ENCODE peak calls at places on chromosomes 7 and 10, in four cellular contexts. B, S, L and H are unnamed samples.

GRCh38 chr7:111741811-111742240 is 179.5 kb upstream of the IMMP2L start:
- DNase-seq in B (peak), L (no peak), S (peak), H (no peak)

GRCh38 chr10:28343987-28344895 is 41.4 kb upstream of the MPP7 start:
- DNase-seq in L (no peak), S (no peak), B (no peak), H (no peak)

GRCh38 chr10:72254891-72255568 is 18.7 kb upstream of the DDIT4 start:
- DNase-seq in L (peak), B (peak), S (peak), H (peak)

GRCh38 chr10:81920213-81920829 is 45.3 kb downstream of the NRG3 start:
- DNase-seq in B (no peak), S (no peak), L (no peak), H (no peak)

GRCh38 chr7:93160410-93160809 is 12.2 kb upstream of the SAMD9L start:
- DNase-seq in S (no peak), L (no peak), B (no peak), H (no peak)

GRCh38 chr7:111873963-111874693 is 311.8 kb upstream of the IMMP2L start:
- DNase-seq in S (no peak), B (no peak), L (no peak), H (no peak)

GRCh38 chr7:124413029-124413428 is 352.6 kb downstream of the GPR37 start:
- DNase-seq in B (no peak), S (no peak), L (no peak), H (no peak)

GRCh38 chr7:127799535-127800305 is 147.7 kb downstream of the SND1 start:
- DNase-seq in S (no peak), L (no peak), B (no peak), H (no peak)

GRCh38 chr7:157612664-157613561 is 276.1 kb downstream of the DNAJB6 start:
- DNase-seq in L (peak), S (peak), B (peak), H (no peak)

GRCh38 chr7:111954474-111955311 is 251.5 kb downstream of the DOCK4 start:
- DNase-seq in B (no peak), L (no peak), S (no peak), H (no peak)

GRCh38 chr10:1163204-1163660 is 107.0 kb downstream of the WDR37 start:
- DNase-seq in B (no peak), S (no peak), L (no peak), H (no peak)

GRCh38 chr7:45185028-45185863 is 27.7 kb downstream of the RAMP3 start:
- DNase-seq in S (no peak), B (no peak), L (no peak), H (no peak)

GRCh38 chr7:23742051-23742450 is 32.0 kb downstream of the STK31 start:
- DNase-seq in S (no peak), L (no peak), B (no peak), H (no peak)

GRCh38 chr7:66283003-66283920 is 78.1 kb downstream of the TPST1 start:
- DNase-seq in S (peak), L (no peak), B (no peak), H (no peak)

GRCh38 chr7:88278881-88279280 is 27.8 kb downstream of the STEAP4 start:
- DNase-seq in S (peak), L (no peak), B (no peak), H (no peak)

GRCh38 chr7:117777335-117778150 is 95.7 kb downstream of the CTTNBP2 start:
- DNase-seq in S (peak), B (no peak), L (no peak), H (no peak)

GRCh38 chr10:132684164-132684891 is 101.6 kb downstream of the NKX6-2 start:
- DNase-seq in B (no peak), L (peak), S (peak), H (peak)

GRCh38 chr7:116583653-116584052 is 58.8 kb downstream of the CAV1 start:
- DNase-seq in L (no peak), S (no peak), B (no peak), H (no peak)

GRCh38 chr7:132451161-132451560 is 125.1 kb downstream of the PLXNA4 start:
- DNase-seq in B (no peak), L (no peak), S (no peak), H (no peak)

GRCh38 chr7:39624202-39624807 is 933 bp downstream of the RALA start:
- DNase-seq in B (peak), S (no peak), L (no peak), H (no peak)

GRCh38 chr7:123629281-123629680 is 26.4 kb upstream of the LMOD2 start:
- DNase-seq in B (no peak), S (no peak), L (no peak), H (no peak)

GRCh38 chr7:960269-960871 is 5.9 kb upstream of the ADAP1 start:
- DNase-seq in L (no peak), S (no peak), B (no peak), H (no peak)

GRCh38 chr7:34900891-34901493 is 136.3 kb downstream of the DPY19L1 start:
- DNase-seq in L (no peak), S (no peak), B (no peak), H (no peak)

GRCh38 chr10:117805191-117805590 is 241.6 kb downstream of the RAB11FIP2 start:
- DNase-seq in S (no peak), L (no peak), B (no peak), H (peak)

GRCh38 chr7:81245353-81245752 is 326.5 kb upstream of the SEMA3C start:
- DNase-seq in S (no peak), L (no peak), B (no peak), H (no peak)

GRCh38 chr10:1488970-1489548 is 248.3 kb downstream of the ADARB2 start:
- DNase-seq in B (no peak), L (no peak), S (no peak), H (no peak)

GRCh38 chr10:132375795-132376297 is 21.2 kb upstream of the PWWP2B start:
- DNase-seq in B (no peak), S (no peak), L (no peak), H (no peak)

GRCh38 chr7:18467011-18467410 is 28.5 kb upstream of the HDAC9 start:
- DNase-seq in S (no peak), L (no peak), B (no peak), H (no peak)

GRCh38 chr10:80205478-80206276 is at the start of gene ANXA11:
- DNase-seq in L (peak), B (peak), S (peak), H (peak)

GRCh38 chr10:80207768-80208385 is 2.5 kb upstream of the ANXA11 start:
- DNase-seq in B (peak), L (no peak), S (no peak), H (no peak)

GRCh38 chr10:80204801-80205477 is 398 bp downstream of the ANXA11 start:
- DNase-seq in B (peak), S (peak), L (peak), H (no peak)

GRCh38 chr10:80204193-80204714 is 1.1 kb downstream of the ANXA11 start:
- DNase-seq in B (peak), S (peak), L (peak), H (no peak)

GRCh38 chr10:80206277-80206655 is 929 bp upstream of the ANXA11 start:
- DNase-seq in L (no peak), S (no peak), B (no peak), H (no peak)
- H3K4me3 ChIP-seq in L (peak), S (no peak), B (no peak), H (no peak)

DNA sequence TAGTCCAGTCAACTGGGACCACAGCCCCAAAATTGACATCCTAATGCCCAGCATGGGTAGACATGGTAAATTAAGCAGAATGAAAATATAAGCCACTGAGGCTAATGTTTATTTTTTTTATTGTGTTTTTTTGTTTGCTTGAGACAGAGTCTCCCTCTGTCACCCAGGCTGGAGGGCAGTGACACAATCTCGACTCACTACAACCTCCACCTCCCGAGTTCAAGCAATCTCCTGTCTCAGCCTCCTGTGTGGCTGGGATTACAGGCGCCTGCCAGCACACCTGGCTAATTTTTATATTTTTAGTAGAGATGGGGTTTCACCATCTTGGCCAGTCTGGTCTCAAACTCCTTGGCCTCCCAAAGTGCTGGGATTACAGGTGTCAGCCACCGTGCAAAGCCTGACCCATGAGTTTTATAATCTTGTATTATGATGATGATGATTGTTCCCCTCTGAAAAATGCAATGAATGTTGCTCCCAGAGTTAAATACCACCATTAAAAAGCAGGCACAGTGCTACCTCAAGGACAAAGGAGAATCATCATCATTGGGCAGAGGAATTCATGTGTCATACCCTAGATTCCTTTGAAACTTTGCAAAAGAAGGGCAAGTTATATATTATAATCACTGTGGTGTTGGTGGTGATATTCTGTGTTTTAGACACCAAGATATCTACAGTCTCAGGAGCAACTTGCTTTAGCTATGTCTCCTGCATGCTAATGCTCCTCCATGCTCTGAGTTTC is 227.9 kb downstream of the PARD3 start:
- DNase-seq in B (no peak), L (no peak), S (no peak), H (no peak)
- TF ChIP-seq CTCF in B (no peak), L (no peak), S (no peak), H (no peak)

GRCh38 chr7:129821476-129821875 is 131.3 kb downstream of the UBE2H start:
- DNase-seq in B (no peak), S (no peak), L (no peak), H (no peak)

GRCh38 chr7:129827467-129827990 is 125.2 kb downstream of the UBE2H start:
- DNase-seq in L (no peak), B (no peak), S (no peak), H (peak)

GRCh38 chr7:129825554-129826267 is 127.0 kb downstream of the UBE2H start:
- DNase-seq in L (peak), S (peak), B (peak), H (peak)

GRCh38 chr7:129825005-129825553 is 127.7 kb downstream of the UBE2H start:
- DNase-seq in L (peak), S (peak), B (peak), H (no peak)

GRCh38 chr7:129824291-129825004 is 128.3 kb downstream of the UBE2H start:
- DNase-seq in B (no peak), S (no peak), L (no peak), H (no peak)
- H3K4me3 ChIP-seq in B (peak), S (peak), L (peak), H (no peak)

GRCh38 chr10:78852447-78852846 is 216.3 kb upstream of the ZMIZ1 start:
- DNase-seq in S (no peak), B (no peak), L (no peak), H (no peak)

GRCh38 chr10:78853864-78854263 is 214.9 kb upstream of the ZMIZ1 start:
- DNase-seq in B (no peak), S (no peak), L (no peak), H (no peak)

GRCh38 chr10:78851652-78852051 is 217.1 kb upstream of the ZMIZ1 start:
- DNase-seq in L (no peak), S (no peak), B (no peak), H (peak)

GRCh38 chr10:78850611-78851010 is 218.2 kb upstream of the ZMIZ1 start:
- DNase-seq in L (no peak), B (no peak), S (no peak), H (peak)

DNA sequence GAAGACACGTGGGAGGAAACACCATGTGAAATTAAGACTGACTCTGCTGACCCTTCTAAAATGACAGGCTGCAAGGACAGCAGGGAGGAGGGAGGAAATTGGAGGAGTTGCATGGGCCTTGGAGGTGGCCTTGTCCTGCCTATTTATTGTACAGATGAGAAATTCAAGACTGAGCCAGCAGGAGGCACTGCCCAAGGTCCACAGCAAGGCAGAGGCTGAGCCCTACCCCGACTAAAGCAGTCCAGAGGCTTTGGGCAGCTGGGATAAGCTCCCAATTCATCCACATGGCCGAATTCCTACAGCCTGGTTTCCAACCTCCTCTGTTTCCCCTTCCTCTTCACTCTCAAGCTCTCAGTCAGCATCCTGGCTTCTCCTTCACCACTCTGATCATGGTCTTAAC is 215.9 kb upstream of the ZMIZ1 start:
- DNase-seq in B (peak), S (no peak), L (no peak), H (peak)
- TF ChIP-seq CTCF in B (peak), S (no peak), L (no peak), H (no peak)

DNA sequence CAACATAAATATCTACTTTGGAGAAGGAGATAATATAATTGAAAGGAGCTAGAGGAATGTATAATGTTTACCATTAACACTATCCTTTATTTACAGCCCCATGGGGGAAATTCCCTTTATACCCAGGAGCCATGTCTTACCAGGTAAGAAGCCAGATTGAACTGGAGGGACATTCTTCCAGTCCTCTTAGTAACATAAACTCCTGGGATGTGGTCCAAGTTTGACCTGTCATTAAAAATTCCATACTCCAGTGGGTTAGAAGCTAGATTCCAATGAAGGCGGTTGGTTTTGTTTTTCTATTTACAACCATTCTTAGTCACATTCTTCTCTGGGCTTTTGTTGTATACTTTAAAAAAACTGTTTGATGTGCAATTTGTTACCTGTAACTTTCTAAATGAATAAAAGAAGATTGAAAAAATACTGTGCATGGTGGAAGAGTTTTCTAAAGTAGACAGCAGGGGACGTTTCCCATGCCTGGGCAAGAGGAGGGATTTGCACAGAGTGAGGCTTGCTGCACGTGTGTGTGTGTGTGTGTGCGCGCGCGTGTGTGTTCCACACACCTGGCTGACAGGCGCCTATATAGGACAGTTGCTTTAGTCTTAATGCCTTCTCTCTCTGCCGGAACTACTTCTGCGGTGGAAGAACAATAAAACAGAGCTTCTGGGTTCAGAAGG is 2.0 kb downstream of the PLCE1 start:
- DNase-seq in B (peak), L (no peak), S (peak), H (no peak)
- H3K4me3 ChIP-seq in B (peak), L (peak), S (no peak), H (no peak)

DNA sequence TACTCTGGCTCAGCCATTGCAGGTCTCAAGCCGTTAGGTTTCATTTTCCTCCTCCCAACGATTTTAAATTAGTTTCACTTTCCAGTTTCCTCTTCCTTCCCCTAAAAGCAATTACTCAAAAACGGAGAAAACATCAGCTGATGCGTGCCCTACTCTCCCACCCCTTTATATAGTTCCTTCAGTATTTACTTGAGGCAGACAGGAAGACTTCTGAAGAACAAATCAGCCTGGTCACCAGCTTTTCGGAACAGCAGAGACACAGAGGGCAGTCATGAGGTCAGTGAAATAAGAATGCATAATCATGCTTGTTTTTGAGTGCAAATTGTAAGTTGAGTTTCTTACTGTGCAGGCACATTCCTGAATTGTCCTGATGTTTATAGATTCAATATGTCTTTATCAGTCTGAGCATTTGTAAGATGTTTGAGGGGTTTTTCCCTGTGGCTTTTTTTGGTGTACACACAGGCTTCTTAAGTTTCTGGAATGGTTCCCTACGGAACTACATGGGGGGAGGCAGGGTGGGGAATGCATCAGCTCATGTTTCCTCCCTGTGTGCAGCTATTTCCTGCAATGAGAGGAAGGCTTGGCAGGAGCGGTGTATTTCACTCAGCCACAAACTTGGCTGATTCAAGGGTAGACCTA is at the start of gene IFIT3:
- DNase-seq in B (peak), L (peak), S (peak), H (peak)
- TF ChIP-seq CTCF in B (no peak), L (no peak), S (no peak), H (no peak)